ENCODE peak calls at places on chromosomes 12 and 14, in eight cellular contexts. S is fibroblast of lung; T is stimulated activated CD8-positive, alpha-beta memory T cell treated with anti-CD3 and anti-CD28 coated beads, Interleukin-2, amount 100 ng/mL, for 1 hour; E is LoVo; G is T1000; F is iPS-NIHi11; W is SK-N-SH; O is anterior cingulate cortex. V is an unnamed sample.
A peak's percentile ranks its signal among the peaks of the same experiment; 100 is the strongest.

GRCh38 chr12:105674871-105675699 is 344.6 kb downstream of the C12orf75 start:
- DNase-seq in T (no peak), G (no peak), F (no peak), E (no peak), S (no peak), O (no peak), W (no peak), V (no peak)

GRCh38 chr12:24198936-24199644 is 249.6 kb upstream of the SOX5 start:
- DNase-seq in O (no peak), S (no peak), W (no peak), G (no peak), E (no peak), F (no peak), T (no peak), V (no peak)

GRCh38 chr14:24186831-24187537 is 1.6 kb downstream of the IPO4 start:
- DNase-seq in W (no peak), F (no peak), O (no peak), G (no peak), E (no peak), S (no peak), T (no peak), V (no peak)

GRCh38 chr12:10501031-10501430 is 4.7 kb upstream of the EIF2S3B start:
- DNase-seq in S (peak; percentile 44), T (no peak), W (no peak), G (no peak), E (peak; percentile 22), O (no peak), F (no peak), V (peak; percentile 20)

GRCh38 chr14:85528882-85529585 is 910 bp upstream of the FLRT2 start:
- DNase-seq in E (no peak), S (peak; percentile 70), O (no peak), F (no peak), T (no peak), G (peak; percentile 15), W (no peak), V (peak; percentile 45)

GRCh38 chr12:121295746-121296617 is 527 bp downstream of the CAMKK2 start:
- DNase-seq in S (no peak), W (peak; percentile 64), G (no peak), T (no peak), O (no peak), E (peak; percentile 18), F (no peak), V (no peak)

GRCh38 chr14:59427653-59428578 is 37.3 kb downstream of the GPR135 start:
- DNase-seq in G (no peak), T (no peak), O (no peak), S (peak; percentile 70), F (no peak), W (no peak), E (no peak), V (no peak)

GRCh38 chr12:132508860-132509732 is 19.1 kb downstream of the FBRSL1 start:
- DNase-seq in T (no peak), F (no peak), W (no peak), G (no peak), S (no peak), O (no peak), E (no peak), V (no peak)

GRCh38 chr12:75086086-75087038 is 123.3 kb downstream of the KCNC2 start:
- DNase-seq in S (peak; percentile 1), T (no peak), G (no peak), F (no peak), W (no peak), O (no peak), E (no peak), V (peak; percentile 8)

GRCh38 chr14:101559624-101560533 is 1.4 kb upstream of the DIO3 start:
- DNase-seq in W (peak; percentile 91), S (peak; percentile 50), O (no peak), F (peak; percentile 84), T (no peak), G (peak; percentile 39), E (peak; percentile 22), V (no peak)

GRCh38 chr14:37584211-37585100 is 10.6 kb downstream of the FOXA1 start:
- DNase-seq in S (no peak), T (no peak), O (no peak), G (no peak), W (no peak), E (no peak), F (no peak), V (no peak)

GRCh38 chr12:90839340-90839739 is 115.6 kb downstream of the CCER1 start:
- DNase-seq in E (no peak), O (no peak), F (no peak), T (no peak), S (no peak), G (no peak), W (no peak), V (no peak)

GRCh38 chr12:4588916-4589315 is 26.9 kb downstream of the DYRK4 start:
- DNase-seq in F (no peak), E (no peak), W (no peak), O (no peak), T (no peak), G (no peak), S (no peak), V (no peak)

GRCh38 chr14:70188608-70189540 is at the start of gene SLC8A3:
- DNase-seq in O (peak; percentile 68), E (no peak), F (peak; percentile 78), W (peak; percentile 85), T (no peak), S (peak; percentile 42), G (peak; percentile 4), V (no peak)

GRCh38 chr14:101301011-101301410 is 260.3 kb upstream of the DIO3 start:
- DNase-seq in S (no peak), F (no peak), W (no peak), O (no peak), T (no peak), G (no peak), E (no peak), V (no peak)

GRCh38 chr12:51752490-51752889 is 96.0 kb downstream of the FIGNL2 start:
- DNase-seq in O (peak; percentile 33), W (no peak), T (no peak), S (peak; percentile 76), E (no peak), F (peak; percentile 76), G (peak; percentile 100), V (peak; percentile 37)

GRCh38 chr12:52956987-52957386 is 8.1 kb downstream of the KRT18 start:
- DNase-seq in T (no peak), S (no peak), E (no peak), F (no peak), G (no peak), W (no peak), O (no peak), V (no peak)

GRCh38 chr14:68664225-68664681 is 128.6 kb downstream of the ZFP36L1 start:
- DNase-seq in G (no peak), W (no peak), S (no peak), T (no peak), E (no peak), O (no peak), F (no peak), V (no peak)

GRCh38 chr14:64215978-64216377 is 78.2 kb downstream of the ESR2 start:
- DNase-seq in S (no peak), T (no peak), F (no peak), G (no peak), O (no peak), W (no peak), E (no peak), V (no peak)

GRCh38 chr14:48250575-48250974 is 575.2 kb upstream of the MDGA2 start:
- DNase-seq in S (no peak), E (no peak), W (no peak), O (no peak), T (no peak), F (no peak), G (no peak), V (no peak)

GRCh38 chr14:49770212-49770817 is 2.4 kb downstream of the KLHDC2 start:
- DNase-seq in T (no peak), F (no peak), W (no peak), S (peak; percentile 62), O (no peak), E (peak; percentile 78), G (no peak), V (peak; percentile 27)

GRCh38 chr14:23024612-23025075 is 10.1 kb downstream of the PSMB5 start:
- DNase-seq in E (no peak), F (no peak), T (no peak), G (no peak), O (no peak), S (no peak), W (no peak), V (no peak)

GRCh38 chr12:123064885-123065619 is 84.6 kb downstream of the ARL6IP4 start:
- DNase-seq in T (no peak), G (no peak), S (peak; percentile 31), E (no peak), O (no peak), F (no peak), W (no peak), V (no peak)

GRCh38 chr12:114812858-114813761 is 129.1 kb upstream of the TBX3 start:
- DNase-seq in S (peak; percentile 87), O (no peak), T (no peak), E (peak; percentile 18), W (no peak), G (no peak), F (no peak), V (peak; percentile 71)

GRCh38 chr14:58637391-58638230 is at the start of gene DACT1:
- DNase-seq in G (peak; percentile 52), S (peak; percentile 86), W (peak; percentile 82), T (peak; percentile 1), F (peak; percentile 72), E (peak; percentile 47), O (peak; percentile 57), V (peak; percentile 52)

GRCh38 chr12:15494329-15495046 is 172.2 kb downstream of the PTPRO start:
- DNase-seq in W (no peak), S (no peak), E (no peak), O (no peak), G (no peak), T (no peak), F (no peak), V (no peak)